ENCODE peak calls at places on chromosomes 16 and 17, in eight cellular contexts. One of them, this sample, is unnamed.

GRCh38 chr16:49277766-49278566 is 3.7 kb downstream of the CBLN1 start:
- DNase-seq in T follicular helper cell: no peak
- DNase-seq in midbrain: no peak
- DNase-seq in NCI-H1092: no peak
- DNase-seq in esophagus squamous epithelium: no peak
- DNase-seq in NCI-H2081: no peak
- DNase-seq in left ventricle myocardium inferior: no peak
- DNase-seq in globus pallidus: no peak
- DNase-seq in this sample: peak

GRCh38 chr17:28334666-28335200 is 539 bp downstream of the IFT20 start:
- DNase-seq in NCI-H2081: no peak
- DNase-seq in midbrain: no peak
- DNase-seq in T follicular helper cell: no peak
- DNase-seq in left ventricle myocardium inferior: no peak
- DNase-seq in globus pallidus: no peak
- DNase-seq in NCI-H1092: no peak
- DNase-seq in esophagus squamous epithelium: no peak
- DNase-seq in this sample: peak

GRCh38 chr16:73154063-73154870 is 106.3 kb upstream of the ZFHX3 start:
- DNase-seq in left ventricle myocardium inferior: peak
- DNase-seq in esophagus squamous epithelium: no peak
- DNase-seq in midbrain: peak
- DNase-seq in globus pallidus: peak
- DNase-seq in T follicular helper cell: no peak
- DNase-seq in NCI-H2081: no peak
- DNase-seq in NCI-H1092: no peak
- DNase-seq in this sample: no peak

GRCh38 chr16:54286330-54287017 is at the start of gene IRX3:
- DNase-seq in globus pallidus: peak
- DNase-seq in NCI-H2081: peak
- DNase-seq in midbrain: peak
- DNase-seq in left ventricle myocardium inferior: peak
- DNase-seq in NCI-H1092: peak
- DNase-seq in esophagus squamous epithelium: no peak
- DNase-seq in T follicular helper cell: no peak
- DNase-seq in this sample: peak

GRCh38 chr17:17351356-17351891 is 48.3 kb downstream of the NT5M start:
- DNase-seq in left ventricle myocardium inferior: no peak
- DNase-seq in NCI-H1092: no peak
- DNase-seq in T follicular helper cell: no peak
- DNase-seq in globus pallidus: no peak
- DNase-seq in midbrain: no peak
- DNase-seq in esophagus squamous epithelium: no peak
- DNase-seq in NCI-H2081: no peak
- DNase-seq in this sample: no peak

GRCh38 chr16:17330019-17330570 is 140.7 kb downstream of the XYLT1 start:
- DNase-seq in midbrain: no peak
- DNase-seq in T follicular helper cell: no peak
- DNase-seq in esophagus squamous epithelium: no peak
- DNase-seq in NCI-H1092: no peak
- DNase-seq in left ventricle myocardium inferior: no peak
- DNase-seq in NCI-H2081: no peak
- DNase-seq in globus pallidus: no peak
- DNase-seq in this sample: no peak

GRCh38 chr17:3667366-3668278 is 756 bp downstream of the TAX1BP3 start:
- DNase-seq in esophagus squamous epithelium: no peak
- DNase-seq in T follicular helper cell: no peak
- DNase-seq in midbrain: peak
- DNase-seq in NCI-H2081: peak
- DNase-seq in globus pallidus: peak
- DNase-seq in left ventricle myocardium inferior: peak
- DNase-seq in NCI-H1092: no peak
- DNase-seq in this sample: peak

GRCh38 chr17:38598536-38598935 is 7.2 kb downstream of the SRCIN1 start:
- DNase-seq in midbrain: no peak
- DNase-seq in NCI-H1092: peak
- DNase-seq in NCI-H2081: peak
- DNase-seq in esophagus squamous epithelium: no peak
- DNase-seq in globus pallidus: no peak
- DNase-seq in T follicular helper cell: no peak
- DNase-seq in left ventricle myocardium inferior: no peak
- DNase-seq in this sample: peak

GRCh38 chr16:69131167-69131748 is 1.1 kb downstream of the CHTF8 start:
- DNase-seq in NCI-H2081: peak
- DNase-seq in globus pallidus: peak
- DNase-seq in left ventricle myocardium inferior: no peak
- DNase-seq in T follicular helper cell: no peak
- DNase-seq in NCI-H1092: no peak
- DNase-seq in esophagus squamous epithelium: no peak
- DNase-seq in midbrain: peak
- DNase-seq in this sample: peak

GRCh38 chr17:18038149-18038850 is 668 bp downstream of the ATPAF2 start:
- DNase-seq in left ventricle myocardium inferior: no peak
- DNase-seq in NCI-H1092: no peak
- DNase-seq in NCI-H2081: no peak
- DNase-seq in globus pallidus: peak
- DNase-seq in T follicular helper cell: no peak
- DNase-seq in esophagus squamous epithelium: no peak
- DNase-seq in midbrain: no peak
- DNase-seq in this sample: peak

GRCh38 chr17:59434429-59434828 is 103.0 kb downstream of the YPEL2 start:
- DNase-seq in esophagus squamous epithelium: no peak
- DNase-seq in NCI-H2081: no peak
- DNase-seq in NCI-H1092: no peak
- DNase-seq in globus pallidus: no peak
- DNase-seq in midbrain: no peak
- DNase-seq in T follicular helper cell: no peak
- DNase-seq in left ventricle myocardium inferior: no peak
- DNase-seq in this sample: no peak

GRCh38 chr16:85557976-85558589 is 55.0 kb upstream of the GSE1 start:
- DNase-seq in NCI-H2081: peak
- DNase-seq in left ventricle myocardium inferior: no peak
- DNase-seq in NCI-H1092: peak
- DNase-seq in T follicular helper cell: no peak
- DNase-seq in midbrain: no peak
- DNase-seq in esophagus squamous epithelium: no peak
- DNase-seq in globus pallidus: no peak
- DNase-seq in this sample: no peak

GRCh38 chr17:79618383-79619067 is 7.7 kb upstream of the RBFOX3 start:
- DNase-seq in globus pallidus: no peak
- DNase-seq in NCI-H1092: no peak
- DNase-seq in left ventricle myocardium inferior: peak
- DNase-seq in midbrain: no peak
- DNase-seq in NCI-H2081: no peak
- DNase-seq in T follicular helper cell: no peak
- DNase-seq in esophagus squamous epithelium: no peak
- DNase-seq in this sample: no peak

GRCh38 chr16:85696761-85697160 is 8.0 kb upstream of the GINS2 start:
- DNase-seq in esophagus squamous epithelium: no peak
- DNase-seq in globus pallidus: no peak
- DNase-seq in midbrain: no peak
- DNase-seq in T follicular helper cell: no peak
- DNase-seq in left ventricle myocardium inferior: no peak
- DNase-seq in NCI-H2081: no peak
- DNase-seq in NCI-H1092: no peak
- DNase-seq in this sample: peak

GRCh38 chr16:30557397-30557949 is 701 bp downstream of the ZNF764 start:
- DNase-seq in NCI-H1092: no peak
- DNase-seq in left ventricle myocardium inferior: no peak
- DNase-seq in T follicular helper cell: no peak
- DNase-seq in midbrain: no peak
- DNase-seq in esophagus squamous epithelium: no peak
- DNase-seq in globus pallidus: no peak
- DNase-seq in NCI-H2081: no peak
- DNase-seq in this sample: no peak

GRCh38 chr16:55760665-55761035 is 72.2 kb downstream of the CES1 start:
- DNase-seq in midbrain: no peak
- DNase-seq in globus pallidus: no peak
- DNase-seq in left ventricle myocardium inferior: peak
- DNase-seq in T follicular helper cell: no peak
- DNase-seq in NCI-H1092: no peak
- DNase-seq in NCI-H2081: no peak
- DNase-seq in esophagus squamous epithelium: no peak
- DNase-seq in this sample: no peak

GRCh38 chr16:1153480-1154160 is 714 bp downstream of the CACNA1H start:
- DNase-seq in NCI-H2081: no peak
- DNase-seq in left ventricle myocardium inferior: no peak
- DNase-seq in midbrain: no peak
- DNase-seq in T follicular helper cell: no peak
- DNase-seq in NCI-H1092: no peak
- DNase-seq in esophagus squamous epithelium: no peak
- DNase-seq in globus pallidus: no peak
- DNase-seq in this sample: no peak

GRCh38 chr17:38613981-38614779 is 8.4 kb upstream of the SRCIN1 start:
- DNase-seq in left ventricle myocardium inferior: no peak
- DNase-seq in esophagus squamous epithelium: no peak
- DNase-seq in T follicular helper cell: no peak
- DNase-seq in midbrain: no peak
- DNase-seq in NCI-H1092: no peak
- DNase-seq in globus pallidus: no peak
- DNase-seq in NCI-H2081: no peak
- DNase-seq in this sample: no peak

GRCh38 chr17:81712468-81713003 is 452 bp downstream of the SLC25A10 start:
- DNase-seq in T follicular helper cell: no peak
- DNase-seq in left ventricle myocardium inferior: no peak
- DNase-seq in NCI-H2081: peak
- DNase-seq in esophagus squamous epithelium: no peak
- DNase-seq in globus pallidus: no peak
- DNase-seq in NCI-H1092: no peak
- DNase-seq in midbrain: no peak
- DNase-seq in this sample: no peak

GRCh38 chr16:67349172-67349571 is 22.6 kb downstream of the LRRC36 start:
- DNase-seq in T follicular helper cell: no peak
- DNase-seq in esophagus squamous epithelium: no peak
- DNase-seq in NCI-H2081: no peak
- DNase-seq in left ventricle myocardium inferior: no peak
- DNase-seq in NCI-H1092: peak
- DNase-seq in midbrain: no peak
- DNase-seq in globus pallidus: no peak
- DNase-seq in this sample: no peak

GRCh38 chr16:84514874-84515835 is 10.7 kb upstream of the MEAK7 start:
- DNase-seq in NCI-H2081: peak
- DNase-seq in NCI-H1092: no peak
- DNase-seq in esophagus squamous epithelium: peak
- DNase-seq in globus pallidus: no peak
- DNase-seq in left ventricle myocardium inferior: peak
- DNase-seq in midbrain: no peak
- DNase-seq in T follicular helper cell: peak
- DNase-seq in this sample: no peak

GRCh38 chr17:34579979-34580684 is 750 bp downstream of the TMEM132E start:
- DNase-seq in NCI-H1092: no peak
- DNase-seq in T follicular helper cell: no peak
- DNase-seq in esophagus squamous epithelium: no peak
- DNase-seq in left ventricle myocardium inferior: peak
- DNase-seq in globus pallidus: no peak
- DNase-seq in midbrain: peak
- DNase-seq in NCI-H2081: no peak
- DNase-seq in this sample: peak

GRCh38 chr17:5762191-5762590 is 177.9 kb upstream of the NLRP1 start:
- DNase-seq in globus pallidus: no peak
- DNase-seq in NCI-H2081: no peak
- DNase-seq in NCI-H1092: no peak
- DNase-seq in left ventricle myocardium inferior: no peak
- DNase-seq in T follicular helper cell: no peak
- DNase-seq in esophagus squamous epithelium: no peak
- DNase-seq in midbrain: no peak
- DNase-seq in this sample: no peak

GRCh38 chr17:59825533-59826316 is 67.0 kb downstream of the TUBD1 start:
- DNase-seq in left ventricle myocardium inferior: no peak
- DNase-seq in globus pallidus: no peak
- DNase-seq in NCI-H2081: no peak
- DNase-seq in esophagus squamous epithelium: no peak
- DNase-seq in midbrain: no peak
- DNase-seq in T follicular helper cell: no peak
- DNase-seq in NCI-H1092: no peak
- DNase-seq in this sample: no peak

This sample was measured in cerebellar cortex.